ENCODE peak calls at places on chromosomes 16 and 17, in five cellular contexts. One of them, this sample, is unnamed.

GRCh38 chr17:31095239-31096105 is 695 bp downstream of the NF1 start:
- DNase-seq in ovary: peak; percentile 79
- DNase-seq in left cardiac atrium: peak; percentile 58
- DNase-seq in fibroblast of the aortic adventitia: peak; percentile 39
- DNase-seq in NCI-H2029 treated with DMSO at 0.1 percent for 48 hours: no peak
- DNase-seq in this sample: no peak

GRCh38 chr17:7850970-7851437 is 3.9 kb upstream of the TMEM88 start:
- DNase-seq in NCI-H2029 treated with DMSO at 0.1 percent for 48 hours: no peak
- DNase-seq in fibroblast of the aortic adventitia: no peak
- DNase-seq in left cardiac atrium: peak; percentile 34
- DNase-seq in ovary: peak; percentile 55
- DNase-seq in this sample: peak; percentile 13

GRCh38 chr16:29675811-29676643 is 3.0 kb upstream of the QPRT start:
- DNase-seq in NCI-H2029 treated with DMSO at 0.1 percent for 48 hours: no peak
- DNase-seq in fibroblast of the aortic adventitia: no peak
- DNase-seq in ovary: no peak
- DNase-seq in left cardiac atrium: no peak
- DNase-seq in this sample: no peak

GRCh38 chr17:44439168-44439567 is 49.7 kb upstream of the ITGA2B start:
- DNase-seq in ovary: no peak
- DNase-seq in left cardiac atrium: no peak
- DNase-seq in NCI-H2029 treated with DMSO at 0.1 percent for 48 hours: no peak
- DNase-seq in fibroblast of the aortic adventitia: no peak
- DNase-seq in this sample: no peak

GRCh38 chr16:3610698-3611144 is 685 bp downstream of the SLX4 start:
- DNase-seq in ovary: no peak
- DNase-seq in left cardiac atrium: no peak
- DNase-seq in fibroblast of the aortic adventitia: peak; percentile 5
- DNase-seq in NCI-H2029 treated with DMSO at 0.1 percent for 48 hours: no peak
- DNase-seq in this sample: no peak

GRCh38 chr17:44518032-44518431 is 14.8 kb upstream of the GPATCH8 start:
- DNase-seq in NCI-H2029 treated with DMSO at 0.1 percent for 48 hours: no peak
- DNase-seq in left cardiac atrium: no peak
- DNase-seq in ovary: no peak
- DNase-seq in fibroblast of the aortic adventitia: peak; percentile 44
- DNase-seq in this sample: no peak

GRCh38 chr16:10616744-10617640 is 36.6 kb upstream of the EMP2 start:
- DNase-seq in left cardiac atrium: peak; percentile 84
- DNase-seq in fibroblast of the aortic adventitia: peak; percentile 47
- DNase-seq in NCI-H2029 treated with DMSO at 0.1 percent for 48 hours: peak; percentile 62
- DNase-seq in ovary: peak; percentile 62
- DNase-seq in this sample: no peak

GRCh38 chr17:66485272-66485947 is 183.0 kb downstream of the PRKCA start:
- DNase-seq in fibroblast of the aortic adventitia: no peak
- DNase-seq in NCI-H2029 treated with DMSO at 0.1 percent for 48 hours: no peak
- DNase-seq in ovary: no peak
- DNase-seq in left cardiac atrium: no peak
- DNase-seq in this sample: no peak

GRCh38 chr17:7440823-7441174 is 1.5 kb downstream of the FGF11 start:
- DNase-seq in fibroblast of the aortic adventitia: peak; percentile 22
- DNase-seq in ovary: peak; percentile 65
- DNase-seq in NCI-H2029 treated with DMSO at 0.1 percent for 48 hours: no peak
- DNase-seq in left cardiac atrium: peak; percentile 70
- DNase-seq in this sample: no peak

GRCh38 chr17:2264023-2264860 is 39.3 kb downstream of the SMG6 start:
- DNase-seq in fibroblast of the aortic adventitia: peak; percentile 58
- DNase-seq in left cardiac atrium: no peak
- DNase-seq in ovary: no peak
- DNase-seq in NCI-H2029 treated with DMSO at 0.1 percent for 48 hours: no peak
- DNase-seq in this sample: no peak

GRCh38 chr16:71365021-71365420 is 6.5 kb downstream of the CALB2 start:
- DNase-seq in NCI-H2029 treated with DMSO at 0.1 percent for 48 hours: no peak
- DNase-seq in left cardiac atrium: no peak
- DNase-seq in ovary: no peak
- DNase-seq in fibroblast of the aortic adventitia: no peak
- DNase-seq in this sample: no peak

GRCh38 chr16:78992001-78992400 is 608.5 kb downstream of the MAF start:
- DNase-seq in left cardiac atrium: no peak
- DNase-seq in ovary: no peak
- DNase-seq in NCI-H2029 treated with DMSO at 0.1 percent for 48 hours: no peak
- DNase-seq in fibroblast of the aortic adventitia: no peak
- DNase-seq in this sample: no peak

This sample was measured in T-helper 17 cell.